ENCODE peak calls at places on chromosomes 2 and 18, in seven cellular contexts. C is T-helper 9 cell; L is stimulated activated CD8-positive, alpha-beta memory T cell treated with anti-CD3 and anti-CD28 coated beads, Interleukin-7, amount 100 ng/mL, for 1 hour; F is IMR-90; A is T-helper 2 cell; H is HuH-7.5; W is NB4. D is an unnamed sample.

GRCh38 chr2:150126143-150126725 is 361.2 kb downstream of the RND3 start:
- DNase-seq in C (no peak), L (no peak), F (peak), A (no peak), H (no peak), W (no peak), D (no peak)

GRCh38 chr2:47235127-47235526 is 80.0 kb upstream of the STPG4 start:
- DNase-seq in C (no peak), L (no peak), F (no peak), A (no peak), H (no peak), W (no peak), D (no peak)

GRCh38 chr18:62445386-62445917 is 77.4 kb upstream of the ZCCHC2 start:
- DNase-seq in C (no peak), L (no peak), F (no peak), A (no peak), H (no peak), W (no peak), D (no peak)

GRCh38 chr2:150204449-150204848 is 283.0 kb downstream of the RND3 start:
- DNase-seq in C (no peak), L (no peak), F (peak), A (no peak), H (peak), W (peak), D (no peak)

GRCh38 chr2:1866402-1867091 is 122.2 kb upstream of the PXDN start:
- DNase-seq in C (no peak), L (no peak), F (no peak), A (no peak), H (no peak), W (no peak), D (no peak)

GRCh38 chr2:239275037-239275685 is 125.7 kb downstream of the HDAC4 start:
- DNase-seq in C (peak), L (peak), F (peak), A (peak), H (no peak), W (peak), D (peak)

GRCh38 chr2:20183373-20183772 is 41.6 kb downstream of the SDC1 start:
- DNase-seq in C (no peak), L (no peak), F (no peak), A (no peak), H (no peak), W (no peak), D (no peak)

GRCh38 chr2:69177063-69177771 is 164.2 kb downstream of the ANTXR1 start:
- DNase-seq in C (no peak), L (no peak), F (peak), A (no peak), H (no peak), W (peak), D (no peak)

D was measured in 8988T.